ENCODE peak calls at places on chromosomes 5 and 9, in six cellular contexts. Z is GM20000, H is brain microvascular endothelial cell, A is osteocyte, K is endothelial cell, W is WTC11. S is an unnamed sample.

GRCh38 chr5:78858401-78858800 is 126.7 kb downstream of the ARSB start:
- DNase-seq in K (no peak), W (no peak), Z (no peak), H (no peak), A (no peak), S (no peak)

GRCh38 chr5:73443725-73444498 is 4.7 kb downstream of the FOXD1 start:
- DNase-seq in Z (no peak), W (peak), K (no peak), H (no peak), A (no peak), S (no peak)

GRCh38 chr5:179166886-179167841 is 107.0 kb downstream of the ZNF354C start:
- DNase-seq in W (peak), A (no peak), H (peak), Z (peak), K (peak), S (peak)

GRCh38 chr5:143011621-143012020 is 241.4 kb downstream of the ARHGAP26 start:
- DNase-seq in A (no peak), W (no peak), K (no peak), Z (no peak), H (peak), S (no peak)

GRCh38 chr5:36792560-36793180 is 83.9 kb upstream of the NIPBL start:
- DNase-seq in W (no peak), Z (no peak), K (no peak), H (no peak), A (no peak), S (no peak)

GRCh38 chr5:147576646-147577535 is 67.0 kb upstream of the DPYSL3 start:
- DNase-seq in A (peak), W (peak), Z (peak), H (peak), K (peak), S (no peak)

GRCh38 chr9:14992516-14992915 is 82.3 kb upstream of the FREM1 start:
- DNase-seq in A (no peak), Z (no peak), W (no peak), K (no peak), H (no peak), S (no peak)

GRCh38 chr9:36461341-36461740 is 61.3 kb upstream of the RNF38 start:
- DNase-seq in A (no peak), K (no peak), H (no peak), W (no peak), Z (no peak), S (no peak)

GRCh38 chr5:174338204-174339010 is 292.9 kb downstream of the NSG2 start:
- DNase-seq in H (no peak), K (no peak), Z (no peak), A (no peak), W (no peak), S (no peak)

GRCh38 chr9:136947955-136948510 is 3.0 kb downstream of the C8G start:
- DNase-seq in K (peak), H (no peak), Z (peak), W (peak), A (no peak), S (peak)

GRCh38 chr5:6434737-6435136 is 13.9 kb upstream of the UBE2QL1 start:
- DNase-seq in K (no peak), W (no peak), A (no peak), H (no peak), Z (no peak), S (no peak)

GRCh38 chr9:15213249-15213648 is 93.8 kb downstream of the TTC39B start:
- DNase-seq in W (no peak), H (no peak), K (no peak), Z (no peak), A (no peak), S (no peak)

GRCh38 chr9:24090566-24090965 is 264.5 kb upstream of the ELAVL2 start:
- DNase-seq in W (no peak), H (no peak), A (no peak), K (no peak), Z (no peak), S (no peak)

GRCh38 chr5:332843-333242 is 11.3 kb downstream of the AHRR start:
- DNase-seq in W (no peak), A (no peak), Z (peak), H (no peak), K (no peak), S (no peak)

GRCh38 chr9:133701321-133701980 is 36.7 kb downstream of the SARDH start:
- DNase-seq in W (peak), A (no peak), H (no peak), Z (no peak), K (no peak), S (peak)

GRCh38 chr5:66100851-66101250 is 43.2 kb upstream of the SREK1 start:
- DNase-seq in W (no peak), H (no peak), K (no peak), Z (no peak), A (no peak), S (no peak)

GRCh38 chr9:1331546-1331945 is 281.4 kb downstream of the DMRT2 start:
- DNase-seq in A (no peak), K (no peak), W (no peak), Z (no peak), H (no peak), S (no peak)

GRCh38 chr5:172179032-172179989 is 8.7 kb downstream of the STK10 start:
- DNase-seq in A (no peak), H (peak), K (peak), Z (peak), W (no peak), S (peak)

GRCh38 chr9:108142504-108143201 is 653.1 kb upstream of the KLF4 start:
- DNase-seq in K (peak), H (peak), W (peak), Z (no peak), A (peak), S (no peak)

GRCh38 chr9:137454145-137454505 is 5.0 kb downstream of the NSMF start:
- DNase-seq in Z (peak), H (no peak), W (peak), K (peak), A (no peak), S (peak)

GRCh38 chr5:132777209-132778069 is at the start of gene SEPTIN8:
- DNase-seq in A (peak), H (no peak), K (peak), W (peak), Z (peak), S (peak)

GRCh38 chr9:5072871-5073270 is 87.8 kb downstream of the JAK2 start:
- DNase-seq in W (no peak), H (no peak), Z (no peak), K (no peak), A (no peak), S (no peak)

DNA sequence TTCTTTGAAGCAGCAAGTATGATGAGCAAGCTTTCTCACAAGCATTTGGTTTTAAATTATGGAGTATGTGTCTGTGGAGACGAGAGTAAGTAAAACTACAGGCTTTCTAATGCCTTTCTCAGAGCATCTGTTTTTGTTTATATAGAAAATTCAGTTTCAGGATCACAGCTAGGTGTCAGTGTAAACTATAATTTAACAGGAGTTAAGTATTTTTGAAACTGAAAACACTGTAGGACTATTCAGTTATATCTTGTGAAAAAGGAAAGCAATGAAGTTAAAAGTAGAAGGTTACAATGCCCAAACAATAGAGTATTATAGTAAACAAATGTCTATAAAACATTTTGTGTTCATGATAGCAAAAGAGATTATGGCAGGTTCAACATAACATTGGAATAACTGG is 88.6 kb downstream of the JAK2 start:
- DNase-seq in Z (no peak), A (no peak), H (no peak), K (no peak), W (no peak), S (no peak)
- TF ChIP-seq CTCF in Z (no peak), A (peak), H (no peak), K (no peak), W (no peak), S (peak)

GRCh38 chr5:115601709-115602584 is at the start of gene TICAM2:
- DNase-seq in Z (peak), K (peak), W (peak), H (peak), A (no peak), S (peak)

GRCh38 chr5:115600771-115601170 is 1.5 kb downstream of the TICAM2 start:
- DNase-seq in K (no peak), A (no peak), W (no peak), H (no peak), Z (no peak), S (no peak)

GRCh38 chr5:115602585-115603125 is 376 bp upstream of the TICAM2 start:
- DNase-seq in A (no peak), H (no peak), W (no peak), K (no peak), Z (no peak), S (no peak)

GRCh38 chr5:115599924-115600323 is 2.4 kb downstream of the TICAM2 start:
- DNase-seq in K (no peak), Z (no peak), H (no peak), W (no peak), A (no peak), S (no peak)

DNA sequence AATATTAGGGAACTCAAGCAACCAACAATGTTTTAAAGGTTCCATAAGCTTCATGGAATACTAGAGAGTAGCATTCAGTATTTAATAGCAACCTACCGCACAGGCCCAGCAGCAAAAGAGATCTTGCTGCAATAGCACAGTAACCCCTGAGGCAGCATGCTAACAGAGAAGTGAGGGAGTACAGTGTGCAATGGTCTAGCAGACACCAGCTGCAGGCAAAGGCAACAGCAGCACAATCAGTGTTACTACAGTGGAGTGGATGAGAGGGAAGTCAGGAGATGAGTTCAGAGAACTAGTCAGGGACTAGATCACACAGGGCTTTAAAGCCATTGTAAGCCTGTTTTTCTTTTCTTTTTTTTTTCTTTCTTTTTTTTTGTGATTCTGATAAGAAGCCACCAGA is 2.8 kb downstream of the TICAM2 start:
- DNase-seq in A (no peak), K (no peak), W (no peak), Z (peak), H (peak), S (peak)
- TF ChIP-seq CTCF in A (no peak), K (no peak), W (no peak), Z (no peak), H (no peak), S (no peak)

GRCh38 chr9:129109952-129110739 is 447 bp downstream of the CRAT start:
- DNase-seq in Z (no peak), W (no peak), K (no peak), H (no peak), A (no peak), S (peak)

GRCh38 chr9:129108083-129108804 is 2.3 kb downstream of the CRAT start:
- DNase-seq in H (no peak), W (no peak), Z (no peak), K (no peak), A (no peak), S (no peak)

GRCh38 chr9:129110740-129111142 is at the start of gene CRAT:
- DNase-seq in Z (peak), A (peak), K (peak), W (peak), H (peak), S (peak)

GRCh38 chr9:129108805-129109370 is 1.7 kb downstream of the CRAT start:
- DNase-seq in W (no peak), K (no peak), A (no peak), Z (no peak), H (no peak), S (no peak)

GRCh38 chr9:129109504-129109903 is 1.1 kb downstream of the CRAT start:
- DNase-seq in K (no peak), H (no peak), W (peak), A (no peak), Z (no peak), S (peak)
- TF ChIP-seq CTCF in K (no peak), H (no peak), W (no peak), A (no peak), Z (no peak), S (no peak)

GRCh38 chr5:148844433-148845279 is 18.2 kb downstream of the ADRB2 start:
- DNase-seq in Z (no peak), W (no peak), A (no peak), H (no peak), K (no peak), S (no peak)
- TF ChIP-seq CTCF in Z (no peak), W (no peak), A (no peak), H (peak), K (no peak), S (peak)

DNA sequence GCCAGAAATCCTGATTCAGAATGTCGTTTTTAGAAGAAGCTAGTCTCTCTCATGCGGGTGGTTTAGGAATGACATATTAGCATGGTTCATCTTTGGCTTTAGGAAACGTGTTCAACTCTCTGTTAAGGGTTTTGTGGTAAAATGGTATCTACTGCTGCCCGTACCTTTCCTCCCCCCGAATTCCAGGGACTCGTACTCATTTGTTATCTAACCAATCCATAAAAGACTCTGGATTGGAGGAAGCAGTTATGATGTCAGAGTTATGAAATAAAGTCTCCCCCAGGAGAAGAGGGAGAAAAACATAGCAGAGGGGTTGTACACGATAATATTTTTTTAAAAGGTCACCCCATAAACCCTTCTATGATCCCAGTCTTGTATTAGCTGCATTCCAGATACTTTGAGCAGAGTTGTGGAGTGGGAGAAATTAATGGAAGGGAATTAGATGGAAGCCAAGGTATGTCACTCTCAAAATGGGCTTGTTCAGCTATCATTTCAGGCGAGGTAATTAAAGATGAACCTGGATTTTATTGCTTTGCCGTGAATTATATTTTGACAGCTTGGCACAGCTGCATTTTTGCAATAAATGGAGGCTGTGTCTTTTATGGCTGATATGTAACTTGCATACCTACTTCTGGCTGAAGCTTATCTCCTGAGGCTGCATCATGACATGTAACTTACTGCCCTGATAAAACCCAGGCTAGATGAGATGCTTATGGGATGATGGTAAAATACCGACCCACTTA is 31.3 kb downstream of the RAI14 start:
- DNase-seq in H (peak), Z (no peak), W (no peak), K (no peak), A (no peak), S (no peak)
- TF ChIP-seq CTCF in H (no peak), Z (no peak), W (no peak), K (no peak), A (no peak), S (no peak)

GRCh38 chr9:124295097-124295794 is 37.5 kb downstream of the NEK6 start:
- DNase-seq in H (no peak), A (no peak), Z (peak), K (no peak), W (no peak), S (no peak)

GRCh38 chr9:124296094-124296493 is 38.3 kb downstream of the NEK6 start:
- DNase-seq in H (no peak), Z (no peak), A (no peak), W (no peak), K (no peak), S (no peak)

GRCh38 chr9:124291801-124292396 is 34.1 kb downstream of the NEK6 start:
- DNase-seq in A (no peak), W (no peak), H (no peak), K (no peak), Z (peak), S (peak)

GRCh38 chr9:124292696-124293593 is 35.2 kb downstream of the NEK6 start:
- DNase-seq in W (no peak), Z (no peak), K (no peak), H (no peak), A (no peak), S (no peak)

GRCh38 chr9:124293712-124294504 is 36.2 kb downstream of the NEK6 start:
- DNase-seq in W (no peak), K (no peak), A (no peak), H (no peak), Z (no peak), S (peak)
- TF ChIP-seq CTCF in W (no peak), K (no peak), A (peak), H (peak), Z (no peak), S (peak)

GRCh38 chr5:116510525-116510924 is 64.1 kb downstream of the SEMA6A start:
- DNase-seq in H (peak), A (no peak), W (no peak), K (no peak), Z (no peak), S (no peak)
- TF ChIP-seq CTCF in H (no peak), A (no peak), W (no peak), K (no peak), Z (no peak), S (no peak)

DNA sequence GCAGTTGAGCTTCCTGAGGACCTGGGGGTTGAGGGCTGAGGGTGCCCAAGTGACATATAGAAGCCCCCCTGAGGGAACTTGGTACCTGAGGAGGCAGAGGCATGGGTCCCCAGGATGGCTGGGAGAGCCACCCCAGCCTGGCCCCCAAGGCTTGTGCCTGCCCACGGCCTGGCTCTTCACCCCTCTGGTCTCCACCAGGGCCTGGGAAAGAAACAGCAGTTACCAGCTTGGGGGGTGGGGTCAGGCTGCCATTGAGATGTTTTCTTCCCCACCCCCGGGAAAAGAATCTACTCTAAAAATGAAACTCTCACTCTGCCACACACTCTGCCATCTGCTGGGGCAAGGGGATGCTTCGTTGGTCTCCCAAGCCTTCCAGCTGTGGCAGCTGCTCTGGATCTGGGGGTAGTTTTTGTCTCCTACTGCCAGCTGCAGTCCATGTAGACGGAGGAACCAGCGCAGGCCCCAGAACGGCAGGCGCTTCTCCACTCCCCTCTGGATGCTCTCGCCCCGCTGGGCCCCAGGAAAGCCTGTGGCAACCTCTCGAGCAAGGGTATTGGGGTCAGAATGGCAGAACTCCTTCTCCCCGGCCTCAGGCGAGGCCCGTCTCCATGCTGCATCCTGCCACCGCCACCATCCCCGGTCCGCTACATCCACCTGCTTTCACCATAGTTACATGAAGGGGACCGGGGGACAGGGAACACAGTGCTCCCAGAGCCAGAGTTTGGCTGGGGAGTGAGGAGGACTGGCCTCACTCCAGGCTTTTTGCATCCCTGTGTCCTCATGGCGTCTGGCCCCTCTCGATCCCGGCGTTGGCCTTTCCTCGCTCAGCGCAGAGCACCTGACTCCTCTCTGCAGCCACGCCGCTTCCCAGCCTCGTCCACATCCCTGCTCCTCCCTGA is 123.5 kb downstream of the DAB2IP start:
- DNase-seq in W (no peak), K (no peak), Z (no peak), A (no peak), H (no peak), S (no peak)
- TF ChIP-seq CTCF in W (no peak), K (no peak), Z (no peak), A (no peak), H (no peak), S (no peak)